ENCODE peak calls at places on chromosomes 4 and X, in nine cellular contexts. K, U, M, J, V, R, W, L and H are unnamed samples.

GRCh38 chrX:22383988-22384387 is 111.3 kb downstream of the CBLL2 start:
- DNase-seq in M (no peak), K (no peak), V (no peak), W (no peak), L (no peak), R (no peak), U (peak), J (no peak), H (no peak)

GRCh38 chr4:148090029-148090428 is 352.2 kb downstream of the NR3C2 start:
- DNase-seq in W (no peak), R (no peak), U (no peak), V (no peak), M (no peak), K (no peak), J (no peak), L (no peak), H (no peak)

GRCh38 chrX:40755291-40756249 is 20.2 kb upstream of the MED14 start:
- DNase-seq in J (peak), L (no peak), R (no peak), M (no peak), W (no peak), K (no peak), U (no peak), V (no peak), H (no peak)

GRCh38 chr4:101989551-101989950 is 199.0 kb downstream of the BANK1 start:
- DNase-seq in L (no peak), K (no peak), V (peak), J (no peak), W (no peak), M (no peak), R (no peak), U (no peak), H (no peak)

GRCh38 chr4:186728631-186729271 is 5.1 kb upstream of the FAT1 start:
- DNase-seq in L (peak), V (peak), W (no peak), J (peak), M (no peak), U (no peak), K (no peak), R (no peak), H (no peak)

GRCh38 chrX:20352935-20353336 is 86.2 kb upstream of the RPS6KA3 start:
- DNase-seq in K (no peak), L (no peak), M (no peak), W (no peak), U (no peak), V (no peak), R (no peak), J (no peak), H (no peak)

GRCh38 chr4:76640252-76640925 is 205.4 kb downstream of the SHROOM3 start:
- DNase-seq in V (peak), R (no peak), U (no peak), M (no peak), L (no peak), J (no peak), W (no peak), K (no peak), H (no peak)

GRCh38 chrX:72297953-72298730 is 7.6 kb downstream of the CITED1 start:
- DNase-seq in V (peak), K (no peak), L (no peak), M (no peak), J (peak), R (no peak), U (no peak), W (no peak), H (peak)

GRCh38 chr4:6107886-6108285 is 89.7 kb upstream of the C4orf50 start:
- DNase-seq in K (no peak), W (no peak), L (no peak), U (no peak), V (no peak), J (no peak), M (no peak), R (no peak), H (no peak)

GRCh38 chrX:133670394-133670793 is 255.1 kb upstream of the GPC4 start:
- DNase-seq in R (no peak), V (peak), W (peak), K (no peak), M (peak), L (no peak), J (peak), U (peak), H (no peak)

GRCh38 chr4:98166025-98166730 is 22.9 kb upstream of the STPG2 start:
- DNase-seq in M (no peak), V (peak), U (no peak), K (no peak), W (no peak), L (no peak), J (no peak), R (no peak), H (no peak)